ENCODE peak calls at places on chromosome 5, in four cellular contexts. A, Y, X and F are unnamed samples.

GRCh38 chr5:23451156-23451555 is 56.3 kb upstream of the PRDM9 start:
- DNase-seq in Y (no peak), X (no peak), A (no peak), F (no peak)

GRCh38 chr5:2491846-2492245 is 259.6 kb downstream of the IRX2 start:
- DNase-seq in A (no peak), Y (no peak), X (no peak), F (no peak)

GRCh38 chr5:178690208-178690607 is 40.3 kb downstream of the ZNF354A start:
- DNase-seq in A (no peak), X (no peak), Y (no peak), F (no peak)

GRCh38 chr5:14849516-14850294 is 21.9 kb downstream of the ANKH start:
- DNase-seq in A (no peak), X (peak; percentile 22), Y (no peak), F (no peak)

GRCh38 chr5:124043456-124043855 is 531.5 kb downstream of the CSNK1G3 start:
- DNase-seq in X (peak; percentile 85), A (no peak), Y (no peak), F (peak; percentile 32)

GRCh38 chr5:101590384-101590783 is 687.3 kb upstream of the ST8SIA4 start:
- DNase-seq in Y (no peak), A (no peak), X (peak; percentile 45), F (no peak)

GRCh38 chr5:89267764-89268163 is 384.8 kb upstream of the MEF2C start:
- DNase-seq in X (no peak), A (no peak), Y (no peak), F (no peak)

GRCh38 chr5:10634056-10634455 is 70.2 kb downstream of the ANKRD33B start:
- DNase-seq in X (no peak), A (no peak), Y (no peak), F (no peak)

GRCh38 chr5:669842-670395 is 23.2 kb downstream of the TPPP start:
- DNase-seq in X (no peak), A (no peak), Y (no peak), F (no peak)

GRCh38 chr5:140840978-140841962 is at the start of gene PCDHA8:
- DNase-seq in Y (peak; percentile 84), X (peak; percentile 77), A (no peak), F (peak; percentile 66)

GRCh38 chr5:116437922-116438578 is 136.6 kb downstream of the SEMA6A start:
- DNase-seq in X (peak; percentile 88), A (no peak), Y (no peak), F (no peak)

GRCh38 chr5:137488974-137489373 is 10.2 kb downstream of the SPOCK1 start:
- DNase-seq in A (no peak), Y (no peak), X (no peak), F (no peak)

GRCh38 chr5:57094753-57095683 is 78.8 kb upstream of the GPBP1 start:
- DNase-seq in A (no peak), X (peak; percentile 82), Y (peak; percentile 78), F (peak; percentile 88)

GRCh38 chr5:126936775-126937418 is 93.5 kb downstream of the MARCHF3 start:
- DNase-seq in A (no peak), X (no peak), Y (no peak), F (no peak)

GRCh38 chr5:51860532-51861018 is 477.3 kb downstream of the ISL1 start:
- DNase-seq in X (no peak), Y (no peak), A (no peak), F (no peak)

GRCh38 chr5:141199359-141200235 is at the start of gene PCDHB11:
- DNase-seq in Y (no peak), A (no peak), X (peak; percentile 46), F (no peak)

GRCh38 chr5:15013654-15014463 is 142.3 kb upstream of the ANKH start:
- DNase-seq in X (peak; percentile 75), Y (no peak), A (peak; percentile 80), F (no peak)

GRCh38 chr5:115194671-115195070 is 25.0 kb upstream of the TRIM36 start:
- DNase-seq in Y (no peak), A (no peak), X (no peak), F (no peak)

GRCh38 chr5:53671447-53671846 is 111.0 kb downstream of the NDUFS4 start:
- DNase-seq in A (no peak), X (no peak), Y (no peak), F (peak; percentile 46)

GRCh38 chr5:4203146-4203545 is 607.5 kb downstream of the IRX1 start:
- DNase-seq in X (no peak), Y (no peak), A (no peak), F (no peak)

GRCh38 chr5:98349251-98349989 is 424.0 kb upstream of the RGMB start:
- DNase-seq in A (peak; percentile 86), X (peak; percentile 70), Y (peak; percentile 47), F (no peak)

GRCh38 chr5:80755634-80756033 is 100.9 kb upstream of the DHFR start:
- DNase-seq in X (no peak), A (no peak), Y (no peak), F (no peak)

GRCh38 chr5:179209359-179210150 is 135.7 kb downstream of the ADAMTS2 start:
- DNase-seq in Y (no peak), A (peak; percentile 74), X (no peak), F (no peak)

GRCh38 chr5:10173716-10174115 is 76.0 kb downstream of the ATPSCKMT start:
- DNase-seq in A (no peak), Y (no peak), X (no peak), F (no peak)

GRCh38 chr5:164518741-164519080 is 1013.3 kb downstream of the MAT2B start:
- DNase-seq in Y (no peak), X (no peak), A (no peak), F (no peak)

GRCh38 chr5:139951296-139951924 is 91.7 kb downstream of the NRG2 start:
- DNase-seq in Y (peak; percentile 24), A (no peak), X (no peak), F (no peak)

GRCh38 chr5:132430736-132431135 is 59.8 kb downstream of the IRF1 start:
- DNase-seq in Y (no peak), X (no peak), A (no peak), F (no peak)

GRCh38 chr5:158496624-158497023 is 603.1 kb downstream of the EBF1 start:
- DNase-seq in A (no peak), Y (no peak), X (no peak), F (no peak)

GRCh38 chr5:103510851-103511553 is 51.6 kb downstream of the NUDT12 start:
- DNase-seq in X (no peak), A (no peak), Y (no peak), F (no peak)

GRCh38 chr5:103513696-103514095 is 48.9 kb downstream of the NUDT12 start:
- DNase-seq in A (no peak), Y (no peak), X (no peak), F (no peak)

GRCh38 chr5:103511554-103511885 is 51.1 kb downstream of the NUDT12 start:
- DNase-seq in X (no peak), Y (no peak), A (no peak), F (no peak)

GRCh38 chr5:103512506-103512905 is 50.1 kb downstream of the NUDT12 start:
- DNase-seq in Y (no peak), X (no peak), A (no peak), F (no peak)

GRCh38 chr5:103514381-103514780 is 48.2 kb downstream of the NUDT12 start:
- DNase-seq in A (no peak), X (no peak), Y (no peak), F (no peak)
- H3K56ac ChIP-seq in A (no peak overlapping the region), X (no peak overlapping the region), Y (no peak overlapping the region), F (no peak overlapping the region)

GRCh38 chr5:6468870-6469269 is 20.2 kb downstream of the UBE2QL1 start:
- DNase-seq in Y (no peak), A (no peak), X (no peak), F (no peak)
- H3K23ac ChIP-seq in Y (no peak overlapping the region), A (no peak overlapping the region), X (no peak overlapping the region), F (no peak overlapping the region)

DNA sequence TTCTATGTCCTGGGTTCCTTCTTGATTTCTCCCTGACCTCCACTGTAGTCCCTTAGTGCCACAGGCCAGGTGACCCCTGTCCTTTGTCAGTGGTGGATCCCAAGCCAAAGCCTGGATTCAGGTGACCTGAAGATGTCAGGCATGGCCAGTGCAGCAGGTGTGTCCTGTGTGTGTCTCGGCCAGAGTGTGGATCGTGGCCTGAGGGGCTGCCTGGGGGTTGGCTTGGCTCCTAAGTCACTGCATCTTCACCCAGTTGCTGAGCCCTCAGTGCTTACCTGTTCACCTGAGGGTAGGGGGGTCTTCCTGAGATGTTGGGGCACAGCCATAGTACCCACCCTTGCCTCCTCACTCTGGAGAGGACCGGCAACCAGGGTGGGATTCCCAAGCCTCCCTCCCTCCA is 61.8 kb upstream of the PITX1 start:
- DNase-seq in A (no peak), Y (no peak), X (no peak), F (no peak)
- H3K27ac ChIP-seq in A (no peak overlapping the region), Y (no peak overlapping the region), X (no peak overlapping the region), F (no peak overlapping the region)

DNA sequence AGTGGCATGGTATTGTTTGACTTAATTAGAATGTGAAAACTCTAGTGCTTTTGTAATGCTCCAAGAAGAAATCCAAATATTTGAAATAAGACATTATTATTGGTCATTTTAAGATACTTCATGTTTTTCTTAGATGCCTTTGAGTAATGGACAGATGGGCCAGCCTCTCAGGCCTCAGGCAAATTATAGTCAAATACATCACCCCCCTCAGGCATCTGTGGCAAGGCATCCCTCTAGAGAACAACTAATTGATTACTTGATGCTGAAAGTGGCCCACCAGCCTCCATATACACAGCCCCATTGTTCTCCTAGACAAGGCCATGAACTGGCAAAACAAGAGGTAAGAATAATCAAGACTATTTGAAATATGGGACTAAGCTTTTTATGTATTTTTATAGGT is 69.2 kb upstream of the SREK1 start:
- DNase-seq in Y (no peak), X (no peak), A (no peak), F (no peak)
- H3K56ac ChIP-seq in Y (no peak overlapping the region), X (no peak overlapping the region), A (no peak overlapping the region), F (no peak overlapping the region)

GRCh38 chr5:32092938-32093812 is 80.9 kb downstream of the GOLPH3 start:
- DNase-seq in X (peak; percentile 88), Y (peak; percentile 84), A (peak; percentile 78), F (peak; percentile 77)

GRCh38 chr5:32088214-32088613 is 85.9 kb downstream of the GOLPH3 start:
- DNase-seq in Y (no peak), A (no peak), X (no peak), F (no peak)

GRCh38 chr5:32089146-32090000 is 84.7 kb downstream of the GOLPH3 start:
- DNase-seq in Y (no peak), A (no peak), X (no peak), F (no peak)

GRCh38 chr5:32090026-32090754 is 83.9 kb downstream of the GOLPH3 start:
- DNase-seq in X (no peak), Y (no peak), A (no peak), F (no peak)

GRCh38 chr5:32090755-32091128 is 83.4 kb downstream of the GOLPH3 start:
- DNase-seq in Y (no peak), X (peak; percentile 21), A (no peak), F (no peak)
- H3K23ac ChIP-seq in Y (no peak overlapping the region), X (no peak overlapping the region), A (no peak overlapping the region), F (no peak overlapping the region)

DNA sequence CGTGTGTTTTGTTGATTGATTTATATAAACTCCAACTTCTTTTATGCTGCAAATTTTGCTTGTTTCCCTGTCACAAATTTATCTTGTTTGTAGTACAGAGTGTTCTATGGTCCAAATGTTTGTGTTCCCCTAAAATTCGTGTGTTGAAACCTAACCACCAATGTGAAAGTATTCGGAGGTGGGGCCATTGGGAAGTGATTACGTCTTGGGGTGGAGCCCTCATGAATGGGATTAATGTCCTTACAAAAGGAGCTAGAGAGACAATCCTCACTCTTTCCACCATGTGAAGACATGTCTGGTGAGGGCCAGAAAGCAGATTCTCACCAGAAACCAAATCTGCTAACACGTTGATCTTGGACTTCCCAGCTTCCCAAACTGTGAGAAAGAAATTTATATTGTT is 262.0 kb downstream of the MAN2A1 start:
- DNase-seq in X (no peak), Y (no peak), A (no peak), F (no peak)
- H3K27ac ChIP-seq in X (no peak overlapping the region), Y (no peak overlapping the region), A (no peak overlapping the region), F (no peak overlapping the region)

GRCh38 chr5:50595199-50595598 is 71.2 kb upstream of the PARP8 start:
- DNase-seq in A (peak; percentile 90), Y (no peak), X (no peak), F (no peak)

GRCh38 chr5:50593681-50594080 is 72.8 kb upstream of the PARP8 start:
- DNase-seq in A (no peak), X (no peak), Y (no peak), F (no peak)
- H3K56ac ChIP-seq in A (no peak overlapping the region), X (no peak overlapping the region), Y (no peak overlapping the region), F (no peak overlapping the region)